ENCODE peak calls at places on chromosomes 4 and X, in ten cellular contexts. W is breast epithelium, Q is psoas muscle, C is Peyer's patch, I is mucosa of descending colon, F is GM12878, A is WTC11, D is brain microvascular endothelial cell, Y is tibial artery, E is endodermal cell. G is an unnamed sample.

GRCh38 chr4:142960867-142961644 is 115.0 kb upstream of the INPP4B start:
- DNase-seq in I (no peak), F (no peak), Q (no peak), W (no peak), A (no peak), E (no peak), C (no peak), Y (no peak), D (no peak), G (no peak)

GRCh38 chrX:139642241-139642927 is 65.6 kb downstream of the MCF2 start:
- DNase-seq in Y (no peak), F (no peak), A (no peak), I (no peak), C (no peak), W (no peak), D (no peak), Q (no peak), E (peak), G (no peak)

GRCh38 chrX:31837445-31837844 is 765.6 kb upstream of the FTHL17 start:
- DNase-seq in Y (no peak), F (no peak), Q (no peak), I (no peak), E (no peak), C (no peak), D (no peak), W (no peak), A (no peak), G (no peak)

GRCh38 chr4:173413043-173413442 is 14.1 kb upstream of the SCRG1 start:
- DNase-seq in Q (no peak), F (no peak), Y (no peak), W (no peak), I (no peak), A (no peak), D (peak), E (no peak), C (no peak), G (no peak)

GRCh38 chr4:185238750-185239149 is 29.4 kb downstream of the SNX25 start:
- DNase-seq in E (no peak), A (no peak), Y (no peak), Q (no peak), W (no peak), D (no peak), I (no peak), C (no peak), F (no peak), G (no peak)

GRCh38 chr4:53499791-53500190 is 91.5 kb downstream of the LNX1 start:
- DNase-seq in Q (no peak), A (no peak), C (no peak), E (no peak), W (no peak), I (no peak), D (no peak), Y (no peak), F (no peak), G (no peak)

GRCh38 chr4:26542996-26543395 is 40.9 kb upstream of the TBC1D19 start:
- DNase-seq in I (no peak), E (no peak), Q (no peak), C (no peak), A (no peak), F (no peak), Y (no peak), W (no peak), D (no peak), G (no peak)

GRCh38 chr4:154779362-154779947 is 1.6 kb upstream of the RBM46 start:
- DNase-seq in E (no peak), D (no peak), F (no peak), A (no peak), C (no peak), Y (no peak), I (no peak), W (no peak), Q (no peak), G (peak)

GRCh38 chrX:22889824-22890223 is 109.9 kb upstream of the DDX53 start:
- DNase-seq in W (no peak), E (no peak), I (no peak), D (no peak), Q (no peak), C (no peak), F (no peak), Y (no peak), A (no peak), G (no peak)

GRCh38 chrX:108396188-108396885 is 41.9 kb downstream of the COL4A6 start:
- DNase-seq in Y (no peak), Q (no peak), C (no peak), I (no peak), A (no peak), W (peak), E (peak), D (no peak), F (no peak), G (no peak)

GRCh38 chrX:68511255-68511654 is 12.4 kb downstream of the YIPF6 start:
- DNase-seq in W (no peak), A (peak), Y (no peak), C (no peak), D (peak), E (peak), Q (no peak), F (no peak), I (no peak), G (peak)

DNA sequence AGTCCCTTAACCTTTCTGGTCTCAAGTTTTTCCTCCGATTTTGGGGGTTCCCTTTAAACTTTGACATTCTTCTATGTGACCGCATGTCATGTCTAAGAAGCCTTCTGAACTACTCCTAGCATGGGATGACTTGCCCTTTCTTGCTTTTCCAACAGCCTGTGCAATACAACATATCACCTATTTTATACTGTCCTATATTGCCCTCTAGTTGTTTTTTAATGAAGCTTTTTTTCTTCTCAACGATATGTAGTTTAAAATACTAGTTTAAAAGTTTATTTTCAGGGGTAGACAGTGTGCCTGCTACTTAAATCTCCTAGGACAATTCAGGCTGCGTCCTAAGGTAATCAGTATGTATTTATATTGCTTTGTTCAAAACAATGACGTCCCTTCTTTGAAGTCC is 1.0 kb upstream of the IGBP1 start:
- DNase-seq in E (no peak), I (no peak), F (no peak), Q (no peak), Y (no peak), D (no peak), C (no peak), A (no peak), W (no peak), G (no peak)
- TF ChIP-seq CTCF in E (no peak), I (no peak), F (no peak), Q (no peak), Y (no peak), D (no peak), C (no peak), A (no peak), W (no peak), G (no peak)

DNA sequence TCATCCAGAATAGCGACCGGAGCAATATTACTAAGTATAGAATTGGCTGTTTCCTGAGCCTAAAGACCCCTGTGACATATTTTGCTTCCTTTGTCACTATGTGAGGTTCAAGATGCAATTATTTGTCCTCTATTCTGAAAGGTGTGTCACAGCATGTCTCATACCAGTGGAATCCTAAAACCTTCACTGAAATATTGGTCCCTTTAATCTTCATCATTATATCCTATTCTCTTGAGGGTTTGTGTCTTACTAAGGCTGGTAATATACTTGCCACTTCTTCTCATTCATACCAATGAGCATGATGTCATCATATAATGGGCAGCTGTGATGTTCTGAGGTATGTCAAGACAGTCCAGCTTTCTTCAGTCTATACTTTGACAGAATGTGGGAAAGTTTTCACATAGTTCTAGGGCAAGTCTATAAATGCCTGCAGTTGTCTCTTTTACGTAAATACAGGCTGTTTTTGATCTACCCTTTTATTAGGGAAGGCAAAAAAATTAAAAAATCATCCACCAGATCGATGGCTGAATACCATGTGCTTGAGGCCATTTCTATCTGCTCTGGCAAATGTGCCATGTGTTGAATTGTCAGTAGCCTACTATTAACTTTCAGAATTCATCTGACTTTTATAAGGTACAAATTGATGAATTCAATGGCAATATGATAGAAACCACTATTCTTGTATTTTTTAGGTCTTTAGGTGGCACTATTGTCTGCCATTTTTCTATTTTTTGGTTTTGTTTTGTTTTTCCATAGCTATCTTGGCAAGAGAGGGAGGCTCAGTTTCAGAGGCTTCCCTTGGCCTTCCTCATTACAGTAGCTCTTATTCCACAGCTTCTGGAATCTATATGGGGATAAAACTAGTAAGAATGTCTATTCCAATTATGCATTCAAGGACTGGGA is 209.0 kb downstream of the PPARGC1A start:
- DNase-seq in W (no peak), Y (no peak), C (no peak), Q (no peak), D (no peak), F (no peak), A (no peak), E (no peak), I (no peak), G (no peak)
- TF ChIP-seq CTCF in W (no peak), Y (peak), C (no peak), Q (peak), D (no peak), F (no peak), A (no peak), E (no peak), I (no peak), G (no peak)

GRCh38 chrX:19907794-19908193 is 20.4 kb upstream of the SH3KBP1 start:
- DNase-seq in E (no peak), C (no peak), W (no peak), F (no peak), I (no peak), D (no peak), Y (no peak), A (no peak), Q (no peak), G (no peak)
- TF ChIP-seq CTCF in E (no peak), C (no peak), W (no peak), F (no peak), I (no peak), D (peak), Y (no peak), A (no peak), Q (no peak), G (no peak)

GRCh38 chrX:53076671-53077070 is 5.5 kb upstream of the TSPYL2 start:
- DNase-seq in D (no peak), Q (no peak), I (no peak), A (no peak), E (no peak), Y (no peak), C (no peak), F (no peak), W (no peak), G (no peak)

GRCh38 chrX:53080628-53081580 is 1.3 kb upstream of the TSPYL2 start:
- DNase-seq in Q (no peak), D (no peak), Y (no peak), A (no peak), C (no peak), W (no peak), I (no peak), F (no peak), E (no peak), G (no peak)

GRCh38 chrX:53074987-53075386 is 7.2 kb upstream of the TSPYL2 start:
- DNase-seq in A (no peak), Y (no peak), I (no peak), C (no peak), W (no peak), Q (no peak), D (no peak), E (no peak), F (no peak), G (no peak)

GRCh38 chrX:53078943-53079342 is 3.2 kb upstream of the TSPYL2 start:
- DNase-seq in D (no peak), Q (no peak), A (no peak), Y (no peak), E (no peak), C (no peak), I (no peak), W (no peak), F (no peak), G (no peak)

DNA sequence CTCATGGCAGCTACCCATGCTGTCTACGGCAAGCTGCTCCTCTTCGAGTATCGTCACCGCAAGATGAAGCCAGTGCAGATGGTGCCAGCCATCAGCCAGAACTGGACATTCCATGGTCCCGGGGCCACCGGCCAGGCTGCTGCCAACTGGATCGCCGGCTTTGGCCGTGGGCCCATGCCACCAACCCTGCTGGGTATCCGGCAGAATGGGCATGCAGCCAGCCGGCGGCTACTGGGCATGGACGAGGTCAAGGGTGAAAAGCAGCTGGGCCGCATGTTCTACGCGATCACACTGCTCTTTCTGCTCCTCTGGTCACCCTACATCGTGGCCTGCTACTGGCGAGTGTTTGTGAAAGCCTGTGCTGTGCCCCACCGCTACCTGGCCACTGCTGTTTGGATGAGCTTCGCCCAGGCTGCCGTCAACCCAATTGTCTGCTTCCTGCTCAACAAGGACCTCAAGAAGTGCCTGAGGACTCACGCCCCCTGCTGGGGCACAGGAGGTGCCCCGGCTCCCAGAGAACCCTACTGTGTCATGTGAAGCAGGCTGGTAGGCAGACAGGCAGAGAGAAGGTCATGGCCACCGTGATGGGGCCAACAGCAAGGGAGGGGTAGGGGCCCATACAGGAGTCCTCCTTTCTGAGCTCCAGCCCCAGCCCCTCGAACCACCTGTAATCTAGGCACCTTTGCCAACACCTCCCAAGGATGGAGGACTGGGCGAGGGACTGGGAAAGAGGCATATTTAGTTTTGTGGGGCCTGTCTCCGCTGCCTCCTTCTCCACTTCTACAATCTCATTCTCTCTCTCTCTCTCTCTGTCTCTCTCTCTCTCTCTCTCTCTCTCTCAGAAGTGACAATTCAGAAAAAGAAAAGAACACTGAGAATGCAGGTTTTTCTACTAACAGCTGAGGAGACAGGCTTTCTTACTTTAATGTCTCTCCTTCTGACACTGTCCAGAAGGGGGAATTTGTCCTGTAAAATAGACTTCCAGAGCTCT is 4.7 kb upstream of the TSPYL2 start:
- DNase-seq in C (no peak), W (no peak), F (no peak), A (no peak), Y (no peak), D (no peak), I (no peak), E (no peak), Q (no peak), G (no peak)
- TF ChIP-seq CTCF in C (no peak), W (no peak), F (peak), A (no peak), Y (no peak), D (no peak), I (no peak), E (no peak), Q (no peak), G (peak)

G was measured in GM12865.